ENCODE peak calls at places on chromosomes 13 and 19, in four cellular contexts. W is Calu3, Q is epithelial cell of prostate, S is stomach. A is an unnamed sample.
A peak's percentile ranks its signal among the peaks of the same experiment; 100 is the strongest.

GRCh38 chr19:46493236-46494114 is 2.2 kb downstream of the PNMA8B start:
- DNase-seq in W (no peak), Q (no peak), S (no peak), A (no peak)

GRCh38 chr13:111880185-111880584 is 186.8 kb upstream of the SOX1 start:
- DNase-seq in W (no peak), Q (no peak), S (no peak), A (no peak)

GRCh38 chr13:102825921-102826706 is 19.7 kb upstream of the ERCC5 start:
- DNase-seq in W (no peak), Q (peak; percentile 59), S (no peak), A (no peak)

GRCh38 chr13:27474751-27475268 is 24.4 kb upstream of the MTIF3 start:
- DNase-seq in W (no peak), Q (no peak), S (no peak), A (no peak)

GRCh38 chr13:31111136-31111535 is 50.6 kb downstream of the HSPH1 start:
- DNase-seq in W (no peak), Q (no peak), S (no peak), A (no peak)

GRCh38 chr13:51861728-51862300 is at the start of gene CCDC70:
- DNase-seq in W (no peak), Q (no peak), S (no peak), A (no peak)

GRCh38 chr13:95137096-95137495 is 164.2 kb downstream of the ABCC4 start:
- DNase-seq in W (no peak), Q (no peak), S (no peak), A (no peak)

GRCh38 chr13:73989244-73989843 is 144.9 kb downstream of the KLF12 start:
- DNase-seq in W (no peak), Q (no peak), S (no peak), A (peak; percentile 25)

GRCh38 chr13:53100394-53101063 is 71.9 kb downstream of the OLFM4 start:
- DNase-seq in W (no peak), Q (no peak), S (no peak), A (peak; percentile 27)

GRCh38 chr13:50081106-50081898 is 66.1 kb downstream of the KCNRG start:
- DNase-seq in W (peak; percentile 50), Q (no peak), S (peak; percentile 48), A (peak; percentile 71)

GRCh38 chr19:13794388-13794751 is 873 bp upstream of the ZSWIM4 start:
- DNase-seq in W (peak; percentile 75), Q (peak; percentile 55), S (peak; percentile 80), A (peak; percentile 64)

GRCh38 chr13:74570834-74571233 is 436.6 kb upstream of the KLF12 start:
- DNase-seq in W (no peak), Q (no peak), S (no peak), A (no peak)

GRCh38 chr13:29435125-29435911 is 160.2 kb downstream of the SLC7A1 start:
- DNase-seq in W (no peak), Q (no peak), S (no peak), A (no peak)

A was measured in colonic mucosa.